ENCODE peak calls at places on chromosomes 11 and 22, in four cellular contexts. L is K562, Y is GM12878, R is HepG2. W is an unnamed sample.

GRCh38 chr11:27497284-27497866 is 9.2 kb downstream of the LIN7C start:
- DNase-seq in R (peak; percentile 18), Y (no peak), L (peak; percentile 21), W (no peak)

GRCh38 chr11:105244157-105244820 is 104.7 kb upstream of the CARD18 start:
- DNase-seq in L (no peak), R (no peak), Y (no peak), W (no peak)

GRCh38 chr11:45648931-45649330 is 16.5 kb downstream of the CHST1 start:
- DNase-seq in L (no peak), R (no peak), Y (no peak), W (no peak)

GRCh38 chr22:46655861-46656608 is 35.8 kb downstream of the GRAMD4 start:
- DNase-seq in L (no peak), R (no peak), Y (no peak), W (no peak)

GRCh38 chr11:93155738-93156137 is 42.1 kb downstream of the SLC36A4 start:
- DNase-seq in L (no peak), R (no peak), Y (no peak), W (no peak)

GRCh38 chr22:17912942-17913704 is 111.2 kb downstream of the MICAL3 start:
- DNase-seq in L (no peak), Y (no peak), R (no peak), W (no peak)

GRCh38 chr11:33970984-33971466 is 79.1 kb upstream of the LMO2 start:
- DNase-seq in R (peak; percentile 46), L (peak; percentile 54), Y (no peak), W (peak; percentile 71)

GRCh38 chr11:86955674-86956522 is 703 bp upstream of the FZD4 start:
- DNase-seq in R (peak; percentile 88), L (peak; percentile 89), Y (peak; percentile 5), W (peak; percentile 81)

GRCh38 chr22:37735054-37735453 is 38.2 kb downstream of the TRIOBP start:
- DNase-seq in R (peak; percentile 72), L (peak; percentile 73), Y (no peak), W (peak; percentile 48)

GRCh38 chr11:125404136-125404810 is 91.8 kb downstream of the FEZ1 start:
- DNase-seq in L (no peak), Y (no peak), R (no peak), W (peak; percentile 20)

GRCh38 chr11:82775736-82776346 is 42.2 kb upstream of the FAM181B start:
- DNase-seq in L (peak; percentile 44), R (peak; percentile 42), Y (no peak), W (peak; percentile 63)

GRCh38 chr11:104343578-104343977 is 179.6 kb upstream of the PDGFD start:
- DNase-seq in R (no peak), L (no peak), Y (no peak), W (no peak)

GRCh38 chr11:30984827-30985226 is 384.7 kb downstream of the DCDC1 start:
- DNase-seq in L (no peak), R (no peak), Y (no peak), W (no peak)

GRCh38 chr11:120344302-120345004 is 8.2 kb downstream of the ARHGEF12 start:
- DNase-seq in Y (peak; percentile 91), L (no peak), R (no peak), W (no peak)

GRCh38 chr11:30342736-30343166 is 19.8 kb downstream of the ARL14EP start:
- DNase-seq in Y (peak; percentile 97), L (no peak), R (no peak), W (no peak)

GRCh38 chr11:67292671-67293070 is 3.6 kb downstream of the ANKRD13D start:
- DNase-seq in Y (no peak), R (no peak), L (no peak), W (no peak)

GRCh38 chr11:102617491-102618026 is 7.6 kb downstream of the MMP20 start:
- DNase-seq in R (no peak), Y (no peak), L (no peak), W (no peak)

GRCh38 chr11:13674799-13675509 is 6.5 kb downstream of the FAR1 start:
- DNase-seq in Y (no peak), R (no peak), L (no peak), W (no peak)

GRCh38 chr11:66663741-66664296 is 13.9 kb downstream of the RBM4B start:
- DNase-seq in R (no peak), Y (no peak), L (no peak), W (no peak)

GRCh38 chr11:72609045-72609444 is 65.2 kb downstream of the PDE2A start:
- DNase-seq in L (peak; percentile 59), R (no peak), Y (no peak), W (peak; percentile 44)

GRCh38 chr22:35555351-35555915 is 14.8 kb downstream of the RASD2 start:
- DNase-seq in R (no peak), Y (no peak), L (no peak), W (no peak)

GRCh38 chr11:64924910-64925284 is 408 bp downstream of the PPP2R5B start:
- DNase-seq in R (no peak), Y (no peak), L (peak; percentile 64), W (no peak)

GRCh38 chr22:35629406-35630234 is 12.5 kb upstream of the MB start:
- DNase-seq in L (peak; percentile 26), R (no peak), Y (peak; percentile 61), W (no peak)

GRCh38 chr11:45436966-45437365 is 150.8 kb upstream of the SYT13 start:
- DNase-seq in Y (no peak), R (no peak), L (no peak), W (no peak)

GRCh38 chr11:64305691-64306562 is 603 bp downstream of the ESRRA start:
- DNase-seq in L (peak; percentile 80), Y (no peak), R (peak; percentile 77), W (no peak)

GRCh38 chr11:92552942-92553341 is 328.3 kb downstream of the FAT3 start:
- DNase-seq in R (peak; percentile 2), L (no peak), Y (no peak), W (no peak)

DNA sequence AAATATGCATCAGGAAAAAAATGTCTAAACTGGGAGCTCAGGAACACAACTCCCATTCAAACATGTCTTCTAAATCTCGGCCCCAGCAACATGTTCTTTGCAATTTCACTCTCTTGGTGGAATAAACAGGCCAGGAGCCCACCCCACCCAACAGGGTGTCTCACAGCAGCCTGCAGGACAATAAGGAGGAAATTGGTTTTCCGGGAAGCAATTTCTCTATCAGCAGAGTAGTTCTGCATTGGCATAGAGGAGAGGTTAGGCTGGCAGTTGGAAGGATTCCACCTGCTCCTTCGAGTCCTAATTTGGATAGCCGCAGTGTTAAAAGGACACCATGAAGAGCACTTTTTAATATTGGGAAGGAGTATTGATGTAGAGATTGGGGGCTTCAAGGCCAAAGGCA is 55.9 kb upstream of the BARX2 start:
- DNase-seq in Y (no peak), R (no peak), L (no peak), W (no peak)
- TF ChIP-seq SP1 in Y (no peak), R (no peak), L (no peak), W (no peak)

GRCh38 chr11:6736495-6737121 is 35.2 kb downstream of the OR2AG2 start:
- DNase-seq in R (no peak), L (no peak), Y (no peak), W (no peak)

GRCh38 chr11:6737872-6738466 is 33.8 kb downstream of the OR2AG2 start:
- DNase-seq in Y (no peak), L (peak; percentile 53), R (peak; percentile 41), W (peak; percentile 50)

GRCh38 chr11:6733326-6734030 is 38.3 kb downstream of the OR2AG2 start:
- DNase-seq in L (no peak), Y (no peak), R (no peak), W (no peak)

GRCh38 chr11:6735306-6735705 is 36.5 kb downstream of the OR2AG2 start:
- DNase-seq in Y (no peak), L (no peak), R (no peak), W (no peak)

GRCh38 chr11:6734616-6735015 is 37.2 kb downstream of the OR2AG2 start:
- DNase-seq in L (no peak), Y (no peak), R (no peak), W (no peak)
- TF ChIP-seq BHLHE40 in L (no peak), Y (no peak), R (no peak), W (no peak)

GRCh38 chr11:47270331-47271271 is 668 bp downstream of the MADD start:
- DNase-seq in Y (no peak), R (peak; percentile 49), L (peak; percentile 67), W (peak; percentile 38)
- TF ChIP-seq TARDBP in Y (no peak), R (no peak), L (no peak), W (no peak)

GRCh38 chr11:100981196-100981824 is 148.3 kb downstream of the PGR start:
- DNase-seq in L (no peak), Y (no peak), R (no peak), W (no peak)
- TF ChIP-seq SP1 in L (no peak), Y (no peak), R (no peak), W (no peak)

DNA sequence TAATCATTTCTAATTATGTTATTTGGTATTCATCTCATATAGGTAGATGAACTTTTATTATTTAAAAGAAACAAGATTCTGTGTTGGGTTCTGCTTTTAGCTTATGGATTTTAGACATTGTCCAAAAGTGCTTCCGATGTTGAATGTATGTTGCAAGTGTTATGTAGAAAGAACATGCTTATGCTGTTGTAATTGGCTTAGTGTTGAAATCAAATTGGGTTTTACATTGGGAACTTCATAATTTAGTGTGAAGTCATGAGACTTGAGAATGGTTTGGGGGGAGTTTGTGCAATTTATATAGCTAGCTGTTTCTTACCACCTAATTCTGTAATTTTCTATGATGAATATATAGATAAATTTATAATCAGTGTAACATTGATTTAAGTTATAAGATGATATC is 3.6 kb downstream of the MTMR3 start:
- DNase-seq in L (no peak), Y (no peak), R (no peak), W (no peak)
- TF ChIP-seq BHLHE40 in L (no peak), Y (no peak), R (no peak), W (no peak)

DNA sequence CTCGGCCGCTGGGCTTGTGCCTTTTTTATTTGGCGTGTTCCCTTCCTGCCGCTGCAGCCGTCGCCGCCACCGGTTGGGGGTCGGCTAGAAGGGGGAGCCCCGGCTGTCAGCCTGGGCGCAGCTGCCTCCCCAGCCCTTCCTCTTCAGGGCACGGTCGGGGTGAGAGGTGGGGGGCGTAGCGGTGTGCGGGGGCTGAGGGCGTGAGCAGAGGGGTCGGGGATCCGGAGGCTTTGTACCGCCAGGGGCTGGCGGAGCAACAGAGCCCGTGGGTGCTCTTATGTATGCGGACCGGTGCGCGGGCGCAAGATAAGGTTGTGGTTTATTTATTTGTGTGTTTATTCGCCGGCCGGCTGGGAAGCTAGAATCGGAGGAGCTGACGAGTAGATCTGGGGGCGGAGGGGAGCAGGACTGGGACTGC is 482 bp downstream of the ZBTB16 start:
- DNase-seq in Y (no peak), R (no peak), L (peak; percentile 17), W (peak; percentile 31)
- TF ChIP-seq TARDBP in Y (no peak), R (no peak), L (no peak), W (no peak)

GRCh38 chr11:57230797-57231538 is 6.1 kb downstream of the APLNR start:
- DNase-seq in R (no peak), L (no peak), Y (no peak), W (no peak)
- TF ChIP-seq SP1 in R (no peak), L (no peak), Y (no peak), W (no peak)

DNA sequence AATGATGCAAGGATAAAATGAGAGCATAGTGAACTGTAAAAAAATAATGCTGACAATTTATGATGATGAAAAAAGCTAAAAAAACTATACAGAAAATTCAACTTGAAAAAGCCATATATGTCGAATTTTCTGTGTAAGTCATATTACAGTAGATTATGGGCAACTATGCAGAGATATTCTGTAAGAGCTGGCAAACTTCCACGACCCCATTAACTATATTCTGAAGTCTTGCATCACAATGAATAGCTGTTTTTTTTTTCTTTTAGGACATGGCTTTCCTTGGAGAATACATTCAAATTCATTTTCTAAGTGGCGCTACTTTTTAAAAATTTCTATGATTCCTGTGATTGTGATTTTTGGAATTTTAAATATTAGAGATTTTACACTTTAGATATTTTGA is 18.4 kb downstream of the PSMD13 start:
- DNase-seq in L (no peak), R (no peak), Y (no peak), W (no peak)
- TF ChIP-seq BHLHE40 in L (no peak), R (no peak), Y (no peak), W (no peak)